ENCODE peak calls at places on chromosomes 5 and 9, in six cellular contexts. One of them, this sample, is unnamed.

GRCh38 chr5:168209987-168210386 is 81.5 kb upstream of the WWC1 start:
- DNase-seq in PC-9: no peak
- DNase-seq in cardiac muscle cell: no peak
- DNase-seq in epithelial cell of esophagus: no peak
- DNase-seq in CD8-positive, alpha-beta T cell: no peak
- DNase-seq in GM23338: no peak
- DNase-seq in this sample: no peak

GRCh38 chr5:25500635-25501034 is 855.9 kb upstream of the CDH10 start:
- DNase-seq in PC-9: no peak
- DNase-seq in cardiac muscle cell: no peak
- DNase-seq in CD8-positive, alpha-beta T cell: no peak
- DNase-seq in GM23338: peak
- DNase-seq in epithelial cell of esophagus: no peak
- DNase-seq in this sample: no peak

GRCh38 chr5:71883745-71884103 is 164.6 kb downstream of the CARTPT start:
- DNase-seq in cardiac muscle cell: peak
- DNase-seq in GM23338: no peak
- DNase-seq in PC-9: no peak
- DNase-seq in epithelial cell of esophagus: no peak
- DNase-seq in CD8-positive, alpha-beta T cell: no peak
- DNase-seq in this sample: no peak

GRCh38 chr5:1215320-1216096 is 9.7 kb upstream of the SLC6A18 start:
- DNase-seq in epithelial cell of esophagus: no peak
- DNase-seq in cardiac muscle cell: no peak
- DNase-seq in CD8-positive, alpha-beta T cell: no peak
- DNase-seq in PC-9: no peak
- DNase-seq in GM23338: no peak
- DNase-seq in this sample: no peak

GRCh38 chr9:96129698-96130097 is 172.3 kb downstream of the HSD17B3 start:
- DNase-seq in epithelial cell of esophagus: no peak
- DNase-seq in CD8-positive, alpha-beta T cell: no peak
- DNase-seq in cardiac muscle cell: no peak
- DNase-seq in PC-9: no peak
- DNase-seq in GM23338: peak
- DNase-seq in this sample: no peak

GRCh38 chr5:150487199-150488061 is 20.5 kb upstream of the NDST1 start:
- DNase-seq in CD8-positive, alpha-beta T cell: no peak
- DNase-seq in cardiac muscle cell: peak
- DNase-seq in epithelial cell of esophagus: peak
- DNase-seq in GM23338: no peak
- DNase-seq in PC-9: no peak
- DNase-seq in this sample: peak

GRCh38 chr5:167072225-167072624 is 1219.2 kb upstream of the WWC1 start:
- DNase-seq in PC-9: no peak
- DNase-seq in epithelial cell of esophagus: peak
- DNase-seq in cardiac muscle cell: peak
- DNase-seq in GM23338: no peak
- DNase-seq in CD8-positive, alpha-beta T cell: no peak
- DNase-seq in this sample: no peak

GRCh38 chr5:36507332-36507952 is 99.0 kb upstream of the SLC1A3 start:
- DNase-seq in PC-9: peak
- DNase-seq in CD8-positive, alpha-beta T cell: peak
- DNase-seq in cardiac muscle cell: peak
- DNase-seq in epithelial cell of esophagus: peak
- DNase-seq in GM23338: peak
- DNase-seq in this sample: peak

GRCh38 chr5:90356612-90357011 is 52.9 kb downstream of the CETN3 start:
- DNase-seq in GM23338: no peak
- DNase-seq in cardiac muscle cell: peak
- DNase-seq in epithelial cell of esophagus: no peak
- DNase-seq in CD8-positive, alpha-beta T cell: no peak
- DNase-seq in PC-9: no peak
- DNase-seq in this sample: no peak

GRCh38 chr5:161030219-161030618 is 178.2 kb upstream of the ATP10B start:
- DNase-seq in cardiac muscle cell: no peak
- DNase-seq in GM23338: no peak
- DNase-seq in CD8-positive, alpha-beta T cell: no peak
- DNase-seq in PC-9: no peak
- DNase-seq in epithelial cell of esophagus: no peak
- DNase-seq in this sample: no peak

GRCh38 chr9:2701070-2701469 is 16.2 kb upstream of the KCNV2 start:
- DNase-seq in PC-9: no peak
- DNase-seq in GM23338: peak
- DNase-seq in CD8-positive, alpha-beta T cell: no peak
- DNase-seq in epithelial cell of esophagus: no peak
- DNase-seq in cardiac muscle cell: no peak
- DNase-seq in this sample: no peak

GRCh38 chr9:132879443-132880310 is 979 bp downstream of the SPACA9 start:
- DNase-seq in PC-9: no peak
- DNase-seq in GM23338: no peak
- DNase-seq in cardiac muscle cell: no peak
- DNase-seq in CD8-positive, alpha-beta T cell: no peak
- DNase-seq in epithelial cell of esophagus: no peak
- DNase-seq in this sample: no peak

GRCh38 chr5:573206-573605 is 38.9 kb upstream of the CEP72 start:
- DNase-seq in cardiac muscle cell: no peak
- DNase-seq in epithelial cell of esophagus: no peak
- DNase-seq in GM23338: no peak
- DNase-seq in PC-9: no peak
- DNase-seq in CD8-positive, alpha-beta T cell: no peak
- DNase-seq in this sample: no peak

GRCh38 chr9:128706671-128707381 is 4.5 kb downstream of the PKN3 start:
- DNase-seq in GM23338: no peak
- DNase-seq in PC-9: no peak
- DNase-seq in CD8-positive, alpha-beta T cell: no peak
- DNase-seq in epithelial cell of esophagus: no peak
- DNase-seq in cardiac muscle cell: no peak
- DNase-seq in this sample: no peak

GRCh38 chr5:24909210-24909609 is 264.4 kb upstream of the CDH10 start:
- DNase-seq in PC-9: no peak
- DNase-seq in GM23338: peak
- DNase-seq in epithelial cell of esophagus: no peak
- DNase-seq in cardiac muscle cell: no peak
- DNase-seq in CD8-positive, alpha-beta T cell: no peak
- DNase-seq in this sample: no peak

GRCh38 chr9:6852243-6852963 is 94.6 kb downstream of the KDM4C start:
- DNase-seq in cardiac muscle cell: peak
- DNase-seq in PC-9: no peak
- DNase-seq in CD8-positive, alpha-beta T cell: no peak
- DNase-seq in epithelial cell of esophagus: peak
- DNase-seq in GM23338: no peak
- DNase-seq in this sample: no peak

GRCh38 chr5:9201011-9201410 is 344.9 kb downstream of the SEMA5A start:
- DNase-seq in PC-9: no peak
- DNase-seq in epithelial cell of esophagus: no peak
- DNase-seq in GM23338: no peak
- DNase-seq in cardiac muscle cell: no peak
- DNase-seq in CD8-positive, alpha-beta T cell: no peak
- DNase-seq in this sample: no peak

GRCh38 chr5:36796171-36796570 is 80.4 kb upstream of the NIPBL start:
- DNase-seq in cardiac muscle cell: no peak
- DNase-seq in CD8-positive, alpha-beta T cell: no peak
- DNase-seq in GM23338: peak
- DNase-seq in PC-9: no peak
- DNase-seq in epithelial cell of esophagus: no peak
- DNase-seq in this sample: no peak

GRCh38 chr5:152853361-152853760 is 448.3 kb upstream of the NMUR2 start:
- DNase-seq in cardiac muscle cell: no peak
- DNase-seq in PC-9: no peak
- DNase-seq in GM23338: no peak
- DNase-seq in CD8-positive, alpha-beta T cell: no peak
- DNase-seq in epithelial cell of esophagus: no peak
- DNase-seq in this sample: no peak

GRCh38 chr5:35828092-35828598 is 28.5 kb upstream of the IL7R start:
- DNase-seq in epithelial cell of esophagus: no peak
- DNase-seq in CD8-positive, alpha-beta T cell: no peak
- DNase-seq in cardiac muscle cell: no peak
- DNase-seq in PC-9: no peak
- DNase-seq in GM23338: no peak
- DNase-seq in this sample: no peak

GRCh38 chr5:108380531-108381021 is 1.3 kb downstream of the FBXL17 start:
- DNase-seq in GM23338: peak
- DNase-seq in CD8-positive, alpha-beta T cell: peak
- DNase-seq in PC-9: no peak
- DNase-seq in cardiac muscle cell: peak
- DNase-seq in epithelial cell of esophagus: peak
- DNase-seq in this sample: peak

GRCh38 chr5:111144352-111144930 is 52.3 kb downstream of the WDR36 start:
- DNase-seq in CD8-positive, alpha-beta T cell: no peak
- DNase-seq in GM23338: no peak
- DNase-seq in PC-9: no peak
- DNase-seq in epithelial cell of esophagus: peak
- DNase-seq in cardiac muscle cell: peak
- DNase-seq in this sample: no peak

DNA sequence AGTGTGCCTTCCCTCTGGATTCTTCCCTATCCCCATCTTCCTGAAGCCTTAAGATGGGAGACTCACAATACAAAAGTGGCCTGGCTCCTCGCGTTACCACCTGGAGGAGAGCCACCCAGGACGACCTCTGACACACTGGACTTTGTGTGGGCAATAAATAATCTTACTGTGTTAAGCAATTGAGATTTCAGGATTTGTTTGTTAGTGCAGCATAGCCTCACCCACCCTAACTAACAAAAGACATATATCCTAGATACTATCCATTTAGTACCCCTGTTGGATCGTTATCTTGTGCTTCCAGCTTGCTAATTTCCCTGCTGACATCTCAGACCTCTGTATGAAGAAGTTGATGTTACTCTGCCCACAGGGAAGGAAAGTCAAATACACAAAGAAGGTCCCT is 7.9 kb downstream of the GABBR2 start:
- DNase-seq in PC-9: no peak
- DNase-seq in cardiac muscle cell: no peak
- DNase-seq in GM23338: no peak
- DNase-seq in epithelial cell of esophagus: no peak
- DNase-seq in CD8-positive, alpha-beta T cell: no peak
- DNase-seq in this sample: no peak
- TF ChIP-seq CTCF in PC-9: no peak
- TF ChIP-seq CTCF in cardiac muscle cell: no peak
- TF ChIP-seq CTCF in GM23338: no peak
- TF ChIP-seq CTCF in epithelial cell of esophagus: no peak
- TF ChIP-seq CTCF in CD8-positive, alpha-beta T cell: no peak
- TF ChIP-seq CTCF in this sample: no peak

GRCh38 chr5:59591162-59591561 is 302.4 kb downstream of the PDE4D start:
- DNase-seq in GM23338: no peak
- DNase-seq in epithelial cell of esophagus: peak
- DNase-seq in CD8-positive, alpha-beta T cell: no peak
- DNase-seq in cardiac muscle cell: no peak
- DNase-seq in PC-9: peak
- DNase-seq in this sample: no peak

GRCh38 chr5:59584858-59585846 is 308.4 kb downstream of the PDE4D start:
- DNase-seq in CD8-positive, alpha-beta T cell: no peak
- DNase-seq in GM23338: no peak
- DNase-seq in epithelial cell of esophagus: no peak
- DNase-seq in PC-9: no peak
- DNase-seq in cardiac muscle cell: no peak
- DNase-seq in this sample: no peak

GRCh38 chr5:59588922-59589321 is 304.6 kb downstream of the PDE4D start:
- DNase-seq in CD8-positive, alpha-beta T cell: no peak
- DNase-seq in cardiac muscle cell: peak
- DNase-seq in epithelial cell of esophagus: peak
- DNase-seq in PC-9: no peak
- DNase-seq in GM23338: no peak
- DNase-seq in this sample: no peak

GRCh38 chr5:59586811-59587340 is 306.6 kb downstream of the PDE4D start:
- DNase-seq in PC-9: no peak
- DNase-seq in CD8-positive, alpha-beta T cell: no peak
- DNase-seq in GM23338: no peak
- DNase-seq in cardiac muscle cell: no peak
- DNase-seq in epithelial cell of esophagus: no peak
- DNase-seq in this sample: no peak

DNA sequence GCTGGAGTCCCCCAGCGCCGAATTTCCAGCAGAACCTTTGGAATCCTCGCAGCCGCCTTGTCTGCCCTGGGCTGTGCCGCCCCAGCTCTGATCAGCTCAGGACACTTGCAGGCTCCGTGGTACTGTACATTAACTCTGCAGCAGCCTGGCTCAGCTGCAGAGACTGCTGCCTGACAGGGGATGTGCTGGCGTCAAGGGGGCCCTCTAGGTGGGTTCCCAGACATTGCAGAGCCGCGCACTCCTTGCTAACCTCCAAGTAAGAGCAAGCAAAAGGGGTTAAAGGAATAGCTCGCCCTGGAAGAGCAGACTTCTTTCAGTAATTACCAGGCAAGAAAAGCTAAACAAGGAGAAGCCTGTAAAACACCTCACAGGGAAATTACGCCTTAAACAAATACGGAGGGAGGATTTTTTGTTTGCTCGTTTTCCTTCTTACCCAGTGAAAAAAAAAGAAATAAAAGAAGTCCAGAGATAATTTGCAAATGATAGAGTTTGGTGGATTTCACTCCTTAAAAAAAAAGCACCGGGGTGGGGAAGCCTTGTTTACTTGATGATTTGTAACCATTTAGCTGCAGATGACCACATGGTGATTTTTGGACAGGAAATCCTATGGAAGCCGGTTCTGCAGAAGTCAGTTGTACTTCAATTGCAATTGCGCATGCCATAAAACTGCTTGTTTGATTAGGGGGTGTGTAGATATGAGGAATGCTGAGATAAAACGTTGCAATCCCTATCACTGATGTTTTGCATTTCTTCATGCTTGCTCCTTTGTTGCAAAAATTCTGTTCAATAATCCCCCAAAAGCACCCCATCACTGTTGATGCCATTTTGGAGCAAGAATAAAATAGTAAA is 305.8 kb downstream of the PDE4D start:
- DNase-seq in cardiac muscle cell: peak
- DNase-seq in CD8-positive, alpha-beta T cell: no peak
- DNase-seq in GM23338: peak
- DNase-seq in epithelial cell of esophagus: peak
- DNase-seq in PC-9: no peak
- DNase-seq in this sample: peak
- H3K4me3 ChIP-seq in cardiac muscle cell: peak
- H3K4me3 ChIP-seq in CD8-positive, alpha-beta T cell: no peak
- H3K4me3 ChIP-seq in GM23338: peak
- H3K4me3 ChIP-seq in epithelial cell of esophagus: no peak
- H3K4me3 ChIP-seq in PC-9: no peak
- H3K4me3 ChIP-seq in this sample: peak

DNA sequence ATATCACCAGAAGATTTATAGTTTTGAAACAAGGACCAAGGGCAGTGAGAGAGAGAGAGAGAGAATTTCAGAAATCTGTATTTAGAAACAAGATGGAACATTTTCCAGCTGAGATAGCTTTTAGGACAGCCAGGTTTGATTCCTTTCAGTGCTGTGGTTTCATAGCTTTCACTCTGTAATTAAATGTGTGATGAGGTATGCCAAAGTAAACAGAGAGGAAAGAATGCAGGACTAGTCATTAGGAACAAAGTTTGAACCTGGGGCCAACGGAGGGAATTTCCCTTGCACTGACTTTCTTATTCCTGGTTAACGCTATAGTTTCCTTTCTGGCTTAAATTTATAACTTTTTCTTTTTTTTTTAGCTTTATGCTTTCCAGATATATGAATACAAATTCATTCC is 10.0 kb upstream of the CCL28 start:
- DNase-seq in PC-9: peak
- DNase-seq in CD8-positive, alpha-beta T cell: no peak
- DNase-seq in GM23338: no peak
- DNase-seq in cardiac muscle cell: peak
- DNase-seq in epithelial cell of esophagus: peak
- DNase-seq in this sample: no peak
- TF ChIP-seq CTCF in PC-9: no peak
- TF ChIP-seq CTCF in CD8-positive, alpha-beta T cell: no peak
- TF ChIP-seq CTCF in GM23338: no peak
- TF ChIP-seq CTCF in cardiac muscle cell: no peak
- TF ChIP-seq CTCF in epithelial cell of esophagus: no peak
- TF ChIP-seq CTCF in this sample: no peak

GRCh38 chr9:113620377-113621161 is 157.0 kb downstream of the RGS3 start:
- DNase-seq in PC-9: peak
- DNase-seq in CD8-positive, alpha-beta T cell: no peak
- DNase-seq in cardiac muscle cell: peak
- DNase-seq in GM23338: peak
- DNase-seq in epithelial cell of esophagus: peak
- DNase-seq in this sample: no peak
- H3K4me3 ChIP-seq in PC-9: peak
- H3K4me3 ChIP-seq in CD8-positive, alpha-beta T cell: no peak
- H3K4me3 ChIP-seq in cardiac muscle cell: no peak
- H3K4me3 ChIP-seq in GM23338: no peak
- H3K4me3 ChIP-seq in epithelial cell of esophagus: no peak
- H3K4me3 ChIP-seq in this sample: no peak

This sample was measured in WERI-Rb-1.